ENCODE peak calls at places on chromosomes 1 and 21, in nine cellular contexts. One of them, this sample, is unnamed.

GRCh38 chr1:20634594-20635084 is 1.4 kb downstream of the PINK1 start:
- DNase-seq in kidney epithelial cell: no peak
- DNase-seq in Kasumi-1: peak; percentile 70
- DNase-seq in sciatic nerve: no peak
- DNase-seq in stimulated activated CD4-positive, alpha-beta T cell treated with anti-CD3 and anti-CD28 coated beads, Interleukin-2, amount 100 ng/mL, for 48 hours: no peak
- DNase-seq in skeletal muscle cell: no peak
- DNase-seq in amniotic stem cell: no peak
- DNase-seq in NCI-H345: peak; percentile 75
- DNase-seq in NCI-H1092 treated with DMSO at 0.1 percent for 48 hours: peak; percentile 18
- DNase-seq in this sample: peak; percentile 59

GRCh38 chr1:225026701-225027100 is 97.2 kb downstream of the DNAH14 start:
- DNase-seq in kidney epithelial cell: no peak
- DNase-seq in Kasumi-1: no peak
- DNase-seq in sciatic nerve: no peak
- DNase-seq in stimulated activated CD4-positive, alpha-beta T cell treated with anti-CD3 and anti-CD28 coated beads, Interleukin-2, amount 100 ng/mL, for 48 hours: no peak
- DNase-seq in skeletal muscle cell: no peak
- DNase-seq in amniotic stem cell: no peak
- DNase-seq in NCI-H345: no peak
- DNase-seq in NCI-H1092 treated with DMSO at 0.1 percent for 48 hours: no peak
- DNase-seq in this sample: no peak

GRCh38 chr21:27590271-27590670 is 623.4 kb upstream of the ADAMTS5 start:
- DNase-seq in kidney epithelial cell: no peak
- DNase-seq in Kasumi-1: peak; percentile 79
- DNase-seq in sciatic nerve: peak; percentile 73
- DNase-seq in stimulated activated CD4-positive, alpha-beta T cell treated with anti-CD3 and anti-CD28 coated beads, Interleukin-2, amount 100 ng/mL, for 48 hours: no peak
- DNase-seq in skeletal muscle cell: peak; percentile 88
- DNase-seq in amniotic stem cell: no peak
- DNase-seq in NCI-H345: no peak
- DNase-seq in NCI-H1092 treated with DMSO at 0.1 percent for 48 hours: no peak
- DNase-seq in this sample: no peak

GRCh38 chr1:152411144-152411543 is 2.9 kb downstream of the CRNN start:
- DNase-seq in kidney epithelial cell: no peak
- DNase-seq in Kasumi-1: no peak
- DNase-seq in sciatic nerve: no peak
- DNase-seq in stimulated activated CD4-positive, alpha-beta T cell treated with anti-CD3 and anti-CD28 coated beads, Interleukin-2, amount 100 ng/mL, for 48 hours: no peak
- DNase-seq in skeletal muscle cell: no peak
- DNase-seq in amniotic stem cell: no peak
- DNase-seq in NCI-H345: no peak
- DNase-seq in NCI-H1092 treated with DMSO at 0.1 percent for 48 hours: peak; percentile 6
- DNase-seq in this sample: peak; percentile 7

GRCh38 chr1:99849413-99849743 is 783 bp upstream of the AGL start:
- DNase-seq in kidney epithelial cell: no peak
- DNase-seq in Kasumi-1: no peak
- DNase-seq in sciatic nerve: no peak
- DNase-seq in stimulated activated CD4-positive, alpha-beta T cell treated with anti-CD3 and anti-CD28 coated beads, Interleukin-2, amount 100 ng/mL, for 48 hours: peak; percentile 3
- DNase-seq in skeletal muscle cell: no peak
- DNase-seq in amniotic stem cell: no peak
- DNase-seq in NCI-H345: no peak
- DNase-seq in NCI-H1092 treated with DMSO at 0.1 percent for 48 hours: no peak
- DNase-seq in this sample: peak; percentile 66

GRCh38 chr1:67316180-67316902 is 8.7 kb downstream of the IL12RB2 start:
- DNase-seq in kidney epithelial cell: no peak
- DNase-seq in Kasumi-1: no peak
- DNase-seq in sciatic nerve: no peak
- DNase-seq in stimulated activated CD4-positive, alpha-beta T cell treated with anti-CD3 and anti-CD28 coated beads, Interleukin-2, amount 100 ng/mL, for 48 hours: no peak
- DNase-seq in skeletal muscle cell: no peak
- DNase-seq in amniotic stem cell: no peak
- DNase-seq in NCI-H345: no peak
- DNase-seq in NCI-H1092 treated with DMSO at 0.1 percent for 48 hours: no peak
- DNase-seq in this sample: no peak

GRCh38 chr1:13651279-13651678 is 48.7 kb upstream of the PRDM2 start:
- DNase-seq in kidney epithelial cell: no peak
- DNase-seq in Kasumi-1: no peak
- DNase-seq in sciatic nerve: no peak
- DNase-seq in stimulated activated CD4-positive, alpha-beta T cell treated with anti-CD3 and anti-CD28 coated beads, Interleukin-2, amount 100 ng/mL, for 48 hours: no peak
- DNase-seq in skeletal muscle cell: no peak
- DNase-seq in amniotic stem cell: no peak
- DNase-seq in NCI-H345: no peak
- DNase-seq in NCI-H1092 treated with DMSO at 0.1 percent for 48 hours: no peak
- DNase-seq in this sample: no peak

GRCh38 chr1:24427469-24427862 is 11.9 kb downstream of the NIPAL3 start:
- DNase-seq in kidney epithelial cell: no peak
- DNase-seq in Kasumi-1: no peak
- DNase-seq in sciatic nerve: no peak
- DNase-seq in stimulated activated CD4-positive, alpha-beta T cell treated with anti-CD3 and anti-CD28 coated beads, Interleukin-2, amount 100 ng/mL, for 48 hours: no peak
- DNase-seq in skeletal muscle cell: no peak
- DNase-seq in amniotic stem cell: no peak
- DNase-seq in NCI-H345: peak; percentile 20
- DNase-seq in NCI-H1092 treated with DMSO at 0.1 percent for 48 hours: peak; percentile 36
- DNase-seq in this sample: peak; percentile 88

GRCh38 chr21:34995979-34996303 is 53.2 kb downstream of the RUNX1 start:
- DNase-seq in kidney epithelial cell: no peak
- DNase-seq in Kasumi-1: no peak
- DNase-seq in sciatic nerve: no peak
- DNase-seq in stimulated activated CD4-positive, alpha-beta T cell treated with anti-CD3 and anti-CD28 coated beads, Interleukin-2, amount 100 ng/mL, for 48 hours: no peak
- DNase-seq in skeletal muscle cell: no peak
- DNase-seq in amniotic stem cell: no peak
- DNase-seq in NCI-H345: no peak
- DNase-seq in NCI-H1092 treated with DMSO at 0.1 percent for 48 hours: no peak
- DNase-seq in this sample: no peak

GRCh38 chr1:172266528-172267174 is 153.8 kb upstream of the C1orf105 start:
- DNase-seq in kidney epithelial cell: no peak
- DNase-seq in Kasumi-1: no peak
- DNase-seq in sciatic nerve: no peak
- DNase-seq in stimulated activated CD4-positive, alpha-beta T cell treated with anti-CD3 and anti-CD28 coated beads, Interleukin-2, amount 100 ng/mL, for 48 hours: peak; percentile 11
- DNase-seq in skeletal muscle cell: no peak
- DNase-seq in amniotic stem cell: no peak
- DNase-seq in NCI-H345: no peak
- DNase-seq in NCI-H1092 treated with DMSO at 0.1 percent for 48 hours: no peak
- DNase-seq in this sample: no peak

GRCh38 chr1:19067187-19067911 is 110.9 kb upstream of the IFFO2 start:
- DNase-seq in kidney epithelial cell: no peak
- DNase-seq in Kasumi-1: no peak
- DNase-seq in sciatic nerve: no peak
- DNase-seq in stimulated activated CD4-positive, alpha-beta T cell treated with anti-CD3 and anti-CD28 coated beads, Interleukin-2, amount 100 ng/mL, for 48 hours: no peak
- DNase-seq in skeletal muscle cell: no peak
- DNase-seq in amniotic stem cell: no peak
- DNase-seq in NCI-H345: peak; percentile 48
- DNase-seq in NCI-H1092 treated with DMSO at 0.1 percent for 48 hours: peak; percentile 82
- DNase-seq in this sample: peak; percentile 68

GRCh38 chr1:15848929-15849774 is 1.6 kb downstream of the SPEN start:
- DNase-seq in kidney epithelial cell: no peak
- DNase-seq in Kasumi-1: peak; percentile 78
- DNase-seq in sciatic nerve: peak; percentile 89
- DNase-seq in stimulated activated CD4-positive, alpha-beta T cell treated with anti-CD3 and anti-CD28 coated beads, Interleukin-2, amount 100 ng/mL, for 48 hours: peak; percentile 64
- DNase-seq in skeletal muscle cell: peak; percentile 59
- DNase-seq in amniotic stem cell: peak; percentile 61
- DNase-seq in NCI-H345: peak; percentile 89
- DNase-seq in NCI-H1092 treated with DMSO at 0.1 percent for 48 hours: peak; percentile 93
- DNase-seq in this sample: peak; percentile 89

GRCh38 chr1:71859806-71860205 is 422.5 kb downstream of the NEGR1 start:
- DNase-seq in kidney epithelial cell: no peak
- DNase-seq in Kasumi-1: no peak
- DNase-seq in sciatic nerve: no peak
- DNase-seq in stimulated activated CD4-positive, alpha-beta T cell treated with anti-CD3 and anti-CD28 coated beads, Interleukin-2, amount 100 ng/mL, for 48 hours: no peak
- DNase-seq in skeletal muscle cell: no peak
- DNase-seq in amniotic stem cell: no peak
- DNase-seq in NCI-H345: no peak
- DNase-seq in NCI-H1092 treated with DMSO at 0.1 percent for 48 hours: no peak
- DNase-seq in this sample: no peak

GRCh38 chr1:108826081-108826635 is 30.7 kb downstream of the AKNAD1 start:
- DNase-seq in kidney epithelial cell: no peak
- DNase-seq in Kasumi-1: no peak
- DNase-seq in sciatic nerve: no peak
- DNase-seq in stimulated activated CD4-positive, alpha-beta T cell treated with anti-CD3 and anti-CD28 coated beads, Interleukin-2, amount 100 ng/mL, for 48 hours: no peak
- DNase-seq in skeletal muscle cell: no peak
- DNase-seq in amniotic stem cell: no peak
- DNase-seq in NCI-H345: no peak
- DNase-seq in NCI-H1092 treated with DMSO at 0.1 percent for 48 hours: no peak
- DNase-seq in this sample: peak; percentile 86

GRCh38 chr1:94069649-94070285 is 51.2 kb downstream of the ABCA4 start:
- DNase-seq in kidney epithelial cell: no peak
- DNase-seq in Kasumi-1: no peak
- DNase-seq in sciatic nerve: no peak
- DNase-seq in stimulated activated CD4-positive, alpha-beta T cell treated with anti-CD3 and anti-CD28 coated beads, Interleukin-2, amount 100 ng/mL, for 48 hours: no peak
- DNase-seq in skeletal muscle cell: no peak
- DNase-seq in amniotic stem cell: no peak
- DNase-seq in NCI-H345: peak; percentile 71
- DNase-seq in NCI-H1092 treated with DMSO at 0.1 percent for 48 hours: no peak
- DNase-seq in this sample: no peak

GRCh38 chr1:13892671-13893325 is 192.8 kb downstream of the PRDM2 start:
- DNase-seq in kidney epithelial cell: no peak
- DNase-seq in Kasumi-1: no peak
- DNase-seq in sciatic nerve: no peak
- DNase-seq in stimulated activated CD4-positive, alpha-beta T cell treated with anti-CD3 and anti-CD28 coated beads, Interleukin-2, amount 100 ng/mL, for 48 hours: no peak
- DNase-seq in skeletal muscle cell: no peak
- DNase-seq in amniotic stem cell: no peak
- DNase-seq in NCI-H345: peak; percentile 55
- DNase-seq in NCI-H1092 treated with DMSO at 0.1 percent for 48 hours: peak; percentile 54
- DNase-seq in this sample: peak; percentile 16

GRCh38 chr1:63779338-63779819 is 5.6 kb downstream of the ROR1 start:
- DNase-seq in kidney epithelial cell: no peak
- DNase-seq in Kasumi-1: no peak
- DNase-seq in sciatic nerve: no peak
- DNase-seq in stimulated activated CD4-positive, alpha-beta T cell treated with anti-CD3 and anti-CD28 coated beads, Interleukin-2, amount 100 ng/mL, for 48 hours: no peak
- DNase-seq in skeletal muscle cell: no peak
- DNase-seq in amniotic stem cell: no peak
- DNase-seq in NCI-H345: no peak
- DNase-seq in NCI-H1092 treated with DMSO at 0.1 percent for 48 hours: no peak
- DNase-seq in this sample: no peak

GRCh38 chr1:150150511-150151021 is 850 bp downstream of the PLEKHO1 start:
- DNase-seq in kidney epithelial cell: no peak
- DNase-seq in Kasumi-1: peak; percentile 54
- DNase-seq in sciatic nerve: peak; percentile 73
- DNase-seq in stimulated activated CD4-positive, alpha-beta T cell treated with anti-CD3 and anti-CD28 coated beads, Interleukin-2, amount 100 ng/mL, for 48 hours: no peak
- DNase-seq in skeletal muscle cell: no peak
- DNase-seq in amniotic stem cell: no peak
- DNase-seq in NCI-H345: peak; percentile 71
- DNase-seq in NCI-H1092 treated with DMSO at 0.1 percent for 48 hours: peak; percentile 30
- DNase-seq in this sample: peak; percentile 78

GRCh38 chr1:219298581-219299148 is 125.0 kb downstream of the LYPLAL1 start:
- DNase-seq in kidney epithelial cell: peak; percentile 32
- DNase-seq in Kasumi-1: no peak
- DNase-seq in sciatic nerve: no peak
- DNase-seq in stimulated activated CD4-positive, alpha-beta T cell treated with anti-CD3 and anti-CD28 coated beads, Interleukin-2, amount 100 ng/mL, for 48 hours: no peak
- DNase-seq in skeletal muscle cell: no peak
- DNase-seq in amniotic stem cell: no peak
- DNase-seq in NCI-H345: no peak
- DNase-seq in NCI-H1092 treated with DMSO at 0.1 percent for 48 hours: no peak
- DNase-seq in this sample: no peak

GRCh38 chr1:206142770-206143169 is 25.6 kb upstream of the AVPR1B start:
- DNase-seq in kidney epithelial cell: no peak
- DNase-seq in Kasumi-1: no peak
- DNase-seq in sciatic nerve: no peak
- DNase-seq in stimulated activated CD4-positive, alpha-beta T cell treated with anti-CD3 and anti-CD28 coated beads, Interleukin-2, amount 100 ng/mL, for 48 hours: no peak
- DNase-seq in skeletal muscle cell: no peak
- DNase-seq in amniotic stem cell: no peak
- DNase-seq in NCI-H345: no peak
- DNase-seq in NCI-H1092 treated with DMSO at 0.1 percent for 48 hours: no peak
- DNase-seq in this sample: no peak

GRCh38 chr21:31372176-31372765 is 28.2 kb upstream of the TIAM1 start:
- DNase-seq in kidney epithelial cell: no peak
- DNase-seq in Kasumi-1: no peak
- DNase-seq in sciatic nerve: no peak
- DNase-seq in stimulated activated CD4-positive, alpha-beta T cell treated with anti-CD3 and anti-CD28 coated beads, Interleukin-2, amount 100 ng/mL, for 48 hours: no peak
- DNase-seq in skeletal muscle cell: no peak
- DNase-seq in amniotic stem cell: no peak
- DNase-seq in NCI-H345: no peak
- DNase-seq in NCI-H1092 treated with DMSO at 0.1 percent for 48 hours: no peak
- DNase-seq in this sample: no peak

This sample was measured in NCI-H69.